ENCODE peak calls at places on chromosomes 2 and 18, in eight cellular contexts. A, G, D, U, L, Z, R and C are unnamed samples.

GRCh38 chr2:234457421-234457820 is 39.5 kb downstream of the ARL4C start:
- DNase-seq in R (no peak), U (peak), Z (no peak), A (no peak), D (no peak), L (no peak), G (peak), C (no peak)

GRCh38 chr2:134234535-134234934 is 19.3 kb upstream of the MGAT5 start:
- DNase-seq in Z (peak), G (no peak), R (no peak), L (no peak), U (no peak), A (no peak), D (no peak), C (no peak)

GRCh38 chr2:102107741-102108070 is 34.8 kb upstream of the IL1R1 start:
- DNase-seq in R (no peak), G (peak), Z (peak), D (peak), A (no peak), L (no peak), U (no peak), C (no peak)

GRCh38 chr18:6959110-6959509 is 158.5 kb downstream of the LAMA1 start:
- DNase-seq in U (no peak), Z (no peak), A (no peak), R (peak), D (no peak), G (no peak), L (no peak), C (no peak)

GRCh38 chr2:43135583-43135982 is 90.8 kb downstream of the ZFP36L2 start:
- DNase-seq in G (no peak), U (no peak), A (no peak), D (no peak), L (peak), R (peak), Z (no peak), C (no peak)

GRCh38 chr2:99905025-99905424 is 237.4 kb downstream of the AFF3 start:
- DNase-seq in L (no peak), R (no peak), D (no peak), Z (no peak), G (no peak), A (no peak), U (no peak), C (no peak)

GRCh38 chr2:39015424-39015823 is 105.4 kb downstream of the SOS1 start:
- DNase-seq in U (no peak), Z (no peak), R (no peak), A (no peak), G (no peak), D (no peak), L (no peak), C (no peak)

GRCh38 chr2:144671695-144672094 is 151.8 kb upstream of the ZEB2 start:
- DNase-seq in U (no peak), L (no peak), R (no peak), D (no peak), G (no peak), Z (no peak), A (no peak), C (no peak)

GRCh38 chr2:52939250-52939649 is 828.4 kb upstream of the CHAC2 start:
- DNase-seq in R (no peak), A (no peak), Z (no peak), L (no peak), U (no peak), G (no peak), D (no peak), C (no peak)

GRCh38 chr2:155308367-155309009 is 610.0 kb downstream of the KCNJ3 start:
- DNase-seq in A (no peak), U (no peak), G (no peak), Z (peak), R (no peak), D (no peak), L (no peak), C (no peak)

GRCh38 chr2:128158171-128158570 is 67.2 kb downstream of the UGGT1 start:
- DNase-seq in U (no peak), A (no peak), G (no peak), L (no peak), Z (no peak), R (no peak), D (no peak), C (no peak)

GRCh38 chr18:79523221-79523737 is 127.5 kb downstream of the NFATC1 start:
- DNase-seq in L (no peak), Z (no peak), R (no peak), A (peak), G (no peak), D (no peak), U (no peak), C (no peak)

GRCh38 chr2:201950606-201951005 is 83.0 kb upstream of the FZD7 start:
- DNase-seq in G (no peak), L (no peak), U (no peak), D (no peak), A (no peak), Z (no peak), R (no peak), C (no peak)

GRCh38 chr2:126656311-126657145 is 570 bp downstream of the GYPC start:
- DNase-seq in L (no peak), G (peak), R (peak), A (no peak), Z (no peak), U (no peak), D (peak), C (no peak)

GRCh38 chr2:10635430-10635829 is 54.3 kb downstream of the NOL10 start:
- DNase-seq in A (no peak), R (no peak), L (no peak), D (no peak), Z (no peak), G (no peak), U (no peak), C (no peak)

GRCh38 chr2:62149708-62150107 is 46.2 kb upstream of the B3GNT2 start:
- DNase-seq in G (peak), A (no peak), U (peak), Z (no peak), L (peak), R (peak), D (peak), C (no peak)

GRCh38 chr18:13436596-13436995 is 218.0 kb downstream of the LDLRAD4 start:
- DNase-seq in L (no peak), D (no peak), U (no peak), G (no peak), R (no peak), A (peak), Z (no peak), C (no peak)

GRCh38 chr2:152594022-152594712 is 123.1 kb downstream of the PRPF40A start:
- DNase-seq in U (no peak), R (no peak), A (peak), Z (no peak), L (no peak), G (no peak), D (no peak), C (no peak)

GRCh38 chr2:12091201-12091806 is 344.9 kb downstream of the LPIN1 start:
- DNase-seq in D (no peak), R (no peak), G (no peak), U (no peak), A (no peak), Z (no peak), L (no peak), C (no peak)

GRCh38 chr2:31239842-31240198 is 5.9 kb downstream of the EHD3 start:
- DNase-seq in D (no peak), R (peak), A (peak), G (peak), Z (no peak), U (no peak), L (no peak), C (no peak)

GRCh38 chr2:238521870-238522269 is 95.1 kb downstream of the ASB1 start:
- DNase-seq in L (no peak), G (no peak), A (no peak), R (no peak), Z (no peak), D (no peak), U (no peak), C (no peak)

GRCh38 chr2:221100467-221101089 is 471.5 kb downstream of the EPHA4 start:
- DNase-seq in G (no peak), L (no peak), D (peak), U (no peak), Z (no peak), A (no peak), R (peak), C (no peak)

GRCh38 chr2:7930800-7931635 is 750.8 kb upstream of the ID2 start:
- DNase-seq in R (no peak), A (no peak), D (no peak), U (peak), G (no peak), L (no peak), Z (no peak), C (peak)

GRCh38 chr2:191666733-191667132 is 11.2 kb upstream of the NABP1 start:
- DNase-seq in A (no peak), U (no peak), D (peak), R (no peak), Z (no peak), L (no peak), G (no peak), C (no peak)

GRCh38 chr2:128781888-128782385 is 463.3 kb upstream of the HS6ST1 start:
- DNase-seq in A (no peak), G (no peak), Z (no peak), D (no peak), U (no peak), L (no peak), R (no peak), C (no peak)

GRCh38 chr2:236309669-236310029 is 45.4 kb upstream of the ASB18 start:
- DNase-seq in A (no peak), U (no peak), L (peak), R (peak), Z (peak), D (peak), G (no peak), C (no peak)

GRCh38 chr18:9108911-9109310 is 6.4 kb downstream of the NDUFV2 start:
- DNase-seq in U (no peak), D (no peak), R (no peak), G (no peak), A (no peak), Z (no peak), L (no peak), C (no peak)

GRCh38 chr18:63480892-63481291 is 4.1 kb downstream of the SERPINB5 start:
- DNase-seq in L (no peak), A (no peak), G (no peak), Z (no peak), R (no peak), U (no peak), D (no peak), C (no peak)

GRCh38 chr18:9348079-9348671 is 13.6 kb downstream of the TWSG1 start:
- DNase-seq in D (peak), L (no peak), A (no peak), Z (no peak), R (no peak), U (no peak), G (peak), C (no peak)

GRCh38 chr2:180577567-180577966 is 402.8 kb upstream of the UBE2E3 start:
- DNase-seq in D (no peak), R (no peak), L (no peak), G (no peak), A (no peak), Z (no peak), U (no peak), C (no peak)

GRCh38 chr2:202035089-202035940 is 1.7 kb downstream of the FZD7 start:
- DNase-seq in R (peak), U (no peak), Z (no peak), G (peak), D (no peak), L (no peak), A (no peak), C (peak)

GRCh38 chr2:230758566-230759480 is 46.2 kb downstream of the CAB39 start:
- DNase-seq in L (no peak), Z (no peak), D (no peak), U (peak), R (no peak), A (no peak), G (peak), C (no peak)

GRCh38 chr2:96594701-96595152 is 43.4 kb downstream of the KANSL3 start:
- DNase-seq in R (no peak), Z (no peak), G (no peak), A (no peak), D (no peak), U (no peak), L (no peak), C (no peak)

GRCh38 chr2:53286336-53286735 is 481.3 kb upstream of the CHAC2 start:
- DNase-seq in A (no peak), L (no peak), Z (no peak), D (no peak), R (no peak), G (no peak), U (no peak), C (no peak)